ENCODE peak calls at places on chromosomes 3 and 15, in ten cellular contexts. E is GM13977; K is amygdala; N is left ventricle myocardium superior; V is CD8-positive, alpha-beta memory T cell; U is NCI-H345; D is hypothalamus; A is brain pericyte; X is epithelial cell of esophagus; H is fibroblast of mammary gland. O is an unnamed sample.

GRCh38 chr3:117193390-117193789 is 483.8 kb downstream of the TUSC7 start:
- DNase-seq in X (no peak), N (no peak), U (no peak), E (no peak), D (no peak), V (no peak), A (no peak), K (no peak), H (peak), O (no peak)

GRCh38 chr3:195012571-195012970 is 258.4 kb downstream of the XXYLT1 start:
- DNase-seq in H (no peak), N (no peak), D (no peak), V (no peak), E (no peak), U (no peak), A (no peak), K (no peak), X (no peak), O (no peak)

GRCh38 chr3:150330872-150331271 is 77.2 kb upstream of the TSC22D2 start:
- DNase-seq in X (no peak), U (no peak), N (no peak), V (no peak), H (no peak), A (no peak), K (no peak), E (no peak), D (no peak), O (no peak)

GRCh38 chr15:99961011-99961441 is 227.8 kb upstream of the LYSMD4 start:
- DNase-seq in X (peak), U (no peak), V (no peak), E (peak), H (peak), A (no peak), K (no peak), N (peak), D (no peak), O (no peak)

GRCh38 chr3:52299815-52300611 is 12.4 kb downstream of the GLYCTK start:
- DNase-seq in X (peak), E (no peak), K (no peak), U (no peak), V (no peak), N (peak), H (no peak), D (no peak), A (no peak), O (no peak)

GRCh38 chr3:86563358-86563970 is 427.5 kb downstream of the VGLL3 start:
- DNase-seq in A (no peak), X (peak), E (peak), U (peak), H (peak), K (no peak), V (no peak), D (no peak), N (no peak), O (no peak)

GRCh38 chr3:138842483-138843188 is 7.9 kb upstream of the PIK3CB start:
- DNase-seq in H (no peak), A (no peak), V (no peak), X (no peak), U (no peak), N (no peak), E (peak), K (no peak), D (no peak), O (peak)

GRCh38 chr15:59295742-59296090 is 77.0 kb downstream of the MYO1E start:
- DNase-seq in H (no peak), E (no peak), N (no peak), A (no peak), K (no peak), V (no peak), X (no peak), U (no peak), D (no peak), O (no peak)

GRCh38 chr3:193546129-193546528 is 8.6 kb downstream of the ATP13A4 start:
- DNase-seq in H (no peak), X (peak), U (no peak), E (no peak), K (no peak), A (no peak), V (no peak), D (no peak), N (no peak), O (no peak)

GRCh38 chr3:24495334-24495994 is 814 bp upstream of the THRB start:
- DNase-seq in E (peak), V (no peak), N (peak), U (no peak), A (no peak), X (peak), H (no peak), K (peak), D (no peak), O (no peak)

GRCh38 chr3:56086355-56086754 is 381.9 kb downstream of the ERC2 start:
- DNase-seq in D (no peak), K (no peak), V (no peak), X (no peak), N (no peak), A (no peak), U (no peak), H (peak), E (no peak), O (no peak)

GRCh38 chr3:25830373-25831305 is 40.7 kb downstream of the OXSM start:
- DNase-seq in D (no peak), K (no peak), U (peak), X (no peak), E (no peak), V (no peak), A (no peak), H (no peak), N (no peak), O (no peak)

GRCh38 chr3:47475570-47476329 is at the start of gene SCAP:
- DNase-seq in E (peak), H (peak), U (peak), A (peak), K (peak), D (peak), V (peak), N (peak), X (peak), O (peak)

GRCh38 chr15:68271854-68272471 is 5.6 kb upstream of the FEM1B start:
- DNase-seq in N (no peak), E (no peak), U (no peak), H (peak), V (no peak), X (peak), A (no peak), K (no peak), D (no peak), O (no peak)

GRCh38 chr3:38084019-38084968 is 45.3 kb downstream of the DLEC1 start:
- DNase-seq in D (no peak), X (no peak), H (peak), N (no peak), A (no peak), V (peak), K (no peak), U (no peak), E (no peak), O (peak)

O was measured in GM06990.